ENCODE peak calls at places on chromosomes 2 and 18, in four cellular contexts. U is GM23248, Y is kidney, T is astrocyte. F is an unnamed sample.

GRCh38 chr2:28390857-28391563 is 1.6 kb upstream of the FOSL2 start:
- DNase-seq in Y (peak), U (peak), T (no peak), F (no peak)

GRCh38 chr2:204686415-204686814 is 141.1 kb downstream of the PARD3B start:
- DNase-seq in Y (no peak), T (no peak), U (peak), F (no peak)

GRCh38 chr2:122433123-122433754 is 677.8 kb downstream of the TSN start:
- DNase-seq in U (no peak), T (no peak), Y (no peak), F (no peak)

GRCh38 chr2:20196053-20196880 is 28.7 kb downstream of the SDC1 start:
- DNase-seq in Y (no peak), T (no peak), U (no peak), F (no peak)

GRCh38 chr2:100395532-100396350 is 21.7 kb downstream of the CHST10 start:
- DNase-seq in Y (no peak), U (no peak), T (no peak), F (no peak)

GRCh38 chr2:11235583-11235982 is 80.3 kb downstream of the SLC66A3 start:
- DNase-seq in U (no peak), T (no peak), Y (no peak), F (no peak)

GRCh38 chr2:218833023-218833609 is 1.5 kb upstream of the PRKAG3 start:
- DNase-seq in T (no peak), Y (no peak), U (no peak), F (no peak)

GRCh38 chr2:27701676-27702075 is 38.0 kb downstream of the SLC4A1AP start:
- DNase-seq in Y (no peak), T (peak), U (peak), F (no peak)

GRCh38 chr2:192195548-192196418 is 1.1 kb upstream of the TMEFF2 start:
- DNase-seq in U (peak), Y (peak), T (peak), F (no peak)

GRCh38 chr2:237616373-237617304 is 10.7 kb upstream of the LRRFIP1 start:
- DNase-seq in U (peak), Y (no peak), T (peak), F (no peak)

GRCh38 chr2:224968051-224968450 is 74.2 kb downstream of the DOCK10 start:
- DNase-seq in U (no peak), T (no peak), Y (no peak), F (no peak)

GRCh38 chr2:6820903-6821584 is 44.7 kb downstream of the CMPK2 start:
- DNase-seq in U (no peak), T (no peak), Y (no peak), F (no peak)

GRCh38 chr18:21191596-21192307 is 50.3 kb upstream of the GREB1L start:
- DNase-seq in U (peak), Y (no peak), T (peak), F (peak)

GRCh38 chr2:64319930-64320329 is 134.0 kb upstream of the LGALSL start:
- DNase-seq in U (no peak), T (no peak), Y (no peak), F (no peak)

GRCh38 chr2:42100696-42101585 is 53.1 kb downstream of the PKDCC start:
- DNase-seq in T (peak), U (peak), Y (peak), F (no peak)

GRCh38 chr2:61811821-61812220 is 42.0 kb downstream of the FAM161A start:
- DNase-seq in U (no peak), T (no peak), Y (no peak), F (no peak)

DNA sequence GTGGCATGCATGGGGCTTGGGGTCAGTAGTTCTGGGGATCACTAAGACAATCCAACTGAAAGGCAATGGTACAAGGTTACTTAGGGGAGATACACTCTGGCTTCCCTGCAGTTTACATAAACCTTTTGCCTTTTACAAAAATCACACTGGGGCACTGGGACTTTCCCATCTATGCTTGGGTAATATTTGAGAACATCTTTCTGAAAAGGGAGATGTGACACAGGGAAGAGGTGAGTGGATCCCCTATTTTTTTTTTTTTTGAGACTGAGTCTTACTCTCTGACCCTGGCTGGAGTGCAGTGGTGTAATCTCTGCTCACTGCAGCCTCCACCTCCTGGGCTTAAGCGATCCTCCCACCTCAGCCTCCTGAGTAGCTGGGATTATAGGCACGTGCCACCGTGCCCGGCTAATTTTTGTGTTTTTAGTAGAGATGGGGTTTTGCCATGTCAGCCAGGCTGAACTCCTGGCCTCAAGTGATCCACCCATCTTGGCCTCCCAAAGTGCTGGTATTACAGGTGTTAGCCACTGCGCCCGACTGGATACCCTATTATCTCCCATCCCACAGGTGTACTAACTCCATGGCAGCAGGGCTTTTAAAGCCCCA is 82.8 kb upstream of the DNMT3A start:
- DNase-seq in Y (no peak), U (no peak), T (no peak), F (no peak)
- H3K9ac ChIP-seq in Y (no peak), U (no peak), T (no peak), F (no peak)

GRCh38 chr2:160223560-160223959 is 23.5 kb upstream of the ITGB6 start:
- DNase-seq in T (no peak), U (no peak), Y (no peak), F (no peak)

GRCh38 chr2:160224507-160224906 is 24.4 kb upstream of the ITGB6 start:
- DNase-seq in T (no peak), Y (no peak), U (peak), F (no peak)

GRCh38 chr2:160222546-160223281 is 22.6 kb upstream of the ITGB6 start:
- DNase-seq in U (no peak), T (no peak), Y (no peak), F (no peak)

GRCh38 chr2:160225722-160226121 is 25.6 kb upstream of the ITGB6 start:
- DNase-seq in Y (no peak), T (no peak), U (no peak), F (no peak)

GRCh38 chr2:160224060-160224459 is 24.0 kb upstream of the ITGB6 start:
- DNase-seq in U (peak), T (peak), Y (no peak), F (peak)
- H3K9ac ChIP-seq in U (peak), T (peak), Y (no peak), F (no peak)

GRCh38 chr2:8643996-8644356 is 37.9 kb upstream of the ID2 start:
- DNase-seq in U (no peak), Y (no peak), T (no peak), F (no peak)

GRCh38 chr2:8645176-8645831 is 36.6 kb upstream of the ID2 start:
- DNase-seq in U (no peak), Y (no peak), T (no peak), F (no peak)

GRCh38 chr2:8642332-8643078 is 39.4 kb upstream of the ID2 start:
- DNase-seq in Y (no peak), T (no peak), U (no peak), F (no peak)

GRCh38 chr2:8644605-8645175 is 37.2 kb upstream of the ID2 start:
- DNase-seq in T (no peak), U (no peak), Y (no peak), F (no peak)

DNA sequence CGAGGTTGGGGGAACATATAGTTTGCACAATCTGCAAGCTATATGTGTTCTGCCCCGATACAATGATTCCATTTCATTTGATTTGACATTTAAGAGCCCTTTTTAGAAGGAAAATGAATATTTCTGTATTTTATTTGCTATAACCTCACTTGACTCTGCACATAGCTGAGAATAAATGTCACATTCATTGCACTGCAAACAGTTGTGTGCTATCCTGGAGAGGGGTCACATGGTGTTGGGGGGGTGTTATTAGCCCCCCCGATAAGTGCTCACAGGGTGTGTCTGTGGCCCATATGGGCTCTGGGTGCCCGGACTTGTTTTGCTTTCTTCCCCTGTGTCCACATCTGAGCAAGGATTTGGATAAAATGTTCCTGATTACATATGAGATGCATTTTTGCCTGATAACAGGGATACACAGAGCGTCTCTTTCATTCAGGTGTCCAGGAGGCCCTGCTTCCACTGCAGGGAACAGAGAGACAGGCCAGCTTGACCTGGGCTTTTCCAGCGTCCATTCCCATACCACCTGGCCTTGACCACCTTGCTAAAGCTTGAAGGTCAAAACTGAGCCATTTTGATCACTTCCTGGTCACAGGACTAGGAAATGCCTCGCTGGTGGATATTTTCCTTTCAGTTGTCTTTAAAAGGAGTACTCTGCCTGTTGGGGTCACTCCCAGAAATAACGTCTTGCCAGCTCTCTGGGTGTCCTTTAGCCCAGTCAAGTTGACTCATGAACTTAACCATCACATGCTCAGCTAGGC is 38.4 kb upstream of the ID2 start:
- DNase-seq in U (no peak), Y (no peak), T (no peak), F (no peak)
- H3K9ac ChIP-seq in U (no peak), Y (no peak), T (no peak), F (no peak)

GRCh38 chr2:105873281-105873680 is 128.6 kb downstream of the NCK2 start:
- DNase-seq in U (no peak), Y (no peak), T (no peak), F (no peak)
- H3K9ac ChIP-seq in U (no peak), Y (no peak), T (no peak), F (no peak)

GRCh38 chr2:201432551-201433388 is 18.5 kb downstream of the TRAK2 start:
- DNase-seq in T (peak), U (peak), Y (no peak), F (no peak)
- H3K9ac ChIP-seq in T (peak), U (peak), Y (no peak), F (no peak)

GRCh38 chr2:167484875-167485274 is 596.6 kb downstream of the XIRP2 start:
- DNase-seq in U (no peak), T (no peak), Y (no peak), F (no peak)

GRCh38 chr2:167478196-167478595 is 589.9 kb downstream of the XIRP2 start:
- DNase-seq in Y (no peak), T (no peak), U (no peak), F (no peak)

GRCh38 chr2:167480232-167480985 is 592.1 kb downstream of the XIRP2 start:
- DNase-seq in U (no peak), T (no peak), Y (no peak), F (no peak)

GRCh38 chr2:167480986-167481309 is 592.7 kb downstream of the XIRP2 start:
- DNase-seq in T (no peak), U (no peak), Y (no peak), F (no peak)
- H3K9ac ChIP-seq in T (no peak), U (no peak), Y (no peak), F (no peak)

DNA sequence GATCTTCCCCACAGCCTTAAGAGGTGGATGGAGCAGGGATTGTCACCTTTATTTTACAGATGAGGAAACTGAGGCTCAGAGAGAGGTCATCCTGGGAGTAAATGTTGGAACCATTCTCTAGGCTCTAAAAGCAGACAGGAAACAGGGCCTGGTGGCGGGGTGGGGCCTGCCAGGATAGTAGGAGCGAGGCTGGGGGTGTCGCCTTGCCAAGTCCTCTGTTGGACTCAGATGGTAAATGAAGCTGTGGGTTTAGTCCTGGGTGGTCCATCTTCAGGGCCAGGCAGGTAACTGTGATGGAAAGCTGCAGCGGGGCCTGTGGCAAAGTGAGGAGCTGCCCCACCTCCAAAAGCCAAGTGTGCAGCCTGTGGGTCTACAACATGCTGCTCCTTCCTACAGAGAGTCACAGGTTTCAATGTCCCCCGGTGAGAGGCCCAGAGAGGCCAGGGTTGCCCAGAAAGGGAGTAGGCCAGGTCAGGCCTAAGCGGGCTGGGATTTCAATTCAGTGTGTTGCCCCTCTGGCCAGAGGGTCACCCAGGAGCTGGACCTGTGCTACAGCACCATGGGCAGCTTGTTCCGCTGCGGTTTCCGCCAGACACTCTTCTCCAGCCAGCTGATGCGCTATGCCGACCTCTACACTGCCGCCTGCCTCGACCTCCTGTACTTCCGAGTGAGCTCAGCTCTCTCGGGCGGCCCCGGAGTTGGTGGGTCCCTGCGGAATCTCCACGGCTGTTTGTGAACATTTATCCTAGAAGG is 6.6 kb downstream of the NT5DC4 start:
- DNase-seq in T (no peak), U (no peak), Y (no peak), F (no peak)
- H3K9ac ChIP-seq in T (no peak), U (no peak), Y (no peak), F (no peak)

GRCh38 chr2:143030127-143030526 is 99.1 kb upstream of the ARHGAP15 start:
- DNase-seq in Y (no peak), U (no peak), T (no peak), F (no peak)

GRCh38 chr2:143029141-143029540 is 100.1 kb upstream of the ARHGAP15 start:
- DNase-seq in U (no peak), Y (no peak), T (peak), F (no peak)

DNA sequence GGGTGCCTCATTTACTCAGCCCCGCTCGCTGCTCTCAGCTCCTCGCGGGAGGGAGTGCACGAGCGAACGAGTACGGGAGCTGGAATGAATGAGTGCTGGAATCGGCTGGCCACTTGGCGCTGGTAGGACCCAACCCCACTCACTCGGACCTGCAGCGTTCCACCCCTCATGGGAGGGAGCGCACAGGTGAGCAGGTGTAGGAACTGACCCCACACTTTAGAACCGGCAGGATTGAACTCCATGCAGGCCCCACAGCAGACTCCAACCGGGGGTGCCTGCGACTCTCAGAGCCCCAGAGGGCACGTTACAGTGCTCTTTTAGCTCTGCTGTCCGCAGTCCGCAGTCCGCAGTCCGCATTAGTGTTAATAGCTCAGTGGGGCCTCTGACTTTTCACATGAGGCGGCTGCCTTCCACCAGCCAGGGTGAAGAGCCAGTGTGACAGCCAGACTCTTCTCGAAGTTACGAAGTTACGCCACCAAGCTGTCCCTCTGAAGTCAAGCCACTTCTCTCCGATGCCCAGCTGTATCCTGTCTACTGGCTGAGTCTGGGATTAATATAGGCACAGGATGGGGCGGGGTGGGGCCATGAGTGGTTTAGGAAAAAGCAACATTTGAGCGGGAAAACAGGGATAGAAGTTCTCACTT is 102.7 kb upstream of the ARHGAP15 start:
- DNase-seq in U (no peak), Y (peak), T (no peak), F (no peak)
- H3K9ac ChIP-seq in U (no peak), Y (no peak), T (no peak), F (no peak)

GRCh38 chr2:148781544-148781943 is 93.5 kb upstream of the KIF5C start:
- DNase-seq in Y (no peak), T (no peak), U (no peak), F (no peak)
- H3K9ac ChIP-seq in Y (no peak), T (no peak), U (no peak), F (no peak)